ENCODE peak calls at places on chromosomes 4 and X, in eight cellular contexts. One of them, this sample, is unnamed.

GRCh38 chrX:20393944-20394343 is 127.2 kb upstream of the RPS6KA3 start:
- DNase-seq in tibial artery: no peak
- DNase-seq in GM23338: no peak
- DNase-seq in GM20000: no peak
- DNase-seq in fibroblast of lung: peak; percentile 6
- DNase-seq in cardiac fibroblast: peak; percentile 42
- DNase-seq in neural crest cell: no peak
- DNase-seq in uterus: no peak
- DNase-seq in this sample: no peak

GRCh38 chr4:153488719-153489384 is 22.7 kb downstream of the TMEM131L start:
- DNase-seq in tibial artery: peak; percentile 80
- DNase-seq in fibroblast of lung: no peak
- DNase-seq in GM20000: peak; percentile 41
- DNase-seq in cardiac fibroblast: peak; percentile 30
- DNase-seq in neural crest cell: no peak
- DNase-seq in GM23338: peak; percentile 54
- DNase-seq in uterus: no peak
- DNase-seq in this sample: no peak

GRCh38 chr4:124483043-124483906 is 229.3 kb downstream of the ANKRD50 start:
- DNase-seq in GM20000: no peak
- DNase-seq in tibial artery: no peak
- DNase-seq in uterus: no peak
- DNase-seq in fibroblast of lung: peak; percentile 11
- DNase-seq in cardiac fibroblast: peak; percentile 64
- DNase-seq in neural crest cell: no peak
- DNase-seq in GM23338: peak; percentile 21
- DNase-seq in this sample: no peak

GRCh38 chrX:143094501-143095110 is 68.9 kb downstream of the SPANXN4 start:
- DNase-seq in uterus: no peak
- DNase-seq in fibroblast of lung: no peak
- DNase-seq in GM23338: no peak
- DNase-seq in GM20000: no peak
- DNase-seq in cardiac fibroblast: peak; percentile 17
- DNase-seq in tibial artery: no peak
- DNase-seq in neural crest cell: no peak
- DNase-seq in this sample: no peak

GRCh38 chr4:141391771-141392170 is 171.1 kb downstream of the ZNF330 start:
- DNase-seq in tibial artery: no peak
- DNase-seq in fibroblast of lung: no peak
- DNase-seq in cardiac fibroblast: no peak
- DNase-seq in GM20000: no peak
- DNase-seq in uterus: no peak
- DNase-seq in neural crest cell: no peak
- DNase-seq in GM23338: no peak
- DNase-seq in this sample: peak; percentile 42

GRCh38 chr4:27714073-27714472 is 853.4 kb downstream of the STIM2 start:
- DNase-seq in cardiac fibroblast: no peak
- DNase-seq in GM20000: no peak
- DNase-seq in fibroblast of lung: peak; percentile 11
- DNase-seq in neural crest cell: no peak
- DNase-seq in uterus: no peak
- DNase-seq in GM23338: no peak
- DNase-seq in tibial artery: no peak
- DNase-seq in this sample: no peak

GRCh38 chr4:78079701-78080430 is 22.7 kb downstream of the FRAS1 start:
- DNase-seq in neural crest cell: no peak
- DNase-seq in cardiac fibroblast: no peak
- DNase-seq in fibroblast of lung: peak; percentile 39
- DNase-seq in GM20000: no peak
- DNase-seq in uterus: no peak
- DNase-seq in GM23338: no peak
- DNase-seq in tibial artery: no peak
- DNase-seq in this sample: no peak

GRCh38 chr4:52966781-52967180 is 104.7 kb downstream of the RASL11B start:
- DNase-seq in GM23338: no peak
- DNase-seq in uterus: no peak
- DNase-seq in GM20000: no peak
- DNase-seq in tibial artery: no peak
- DNase-seq in fibroblast of lung: no peak
- DNase-seq in neural crest cell: no peak
- DNase-seq in cardiac fibroblast: no peak
- DNase-seq in this sample: no peak

GRCh38 chr4:88005086-88005485 is 2.3 kb upstream of the PKD2 start:
- DNase-seq in neural crest cell: no peak
- DNase-seq in tibial artery: peak; percentile 74
- DNase-seq in uterus: peak; percentile 45
- DNase-seq in fibroblast of lung: no peak
- DNase-seq in GM23338: no peak
- DNase-seq in cardiac fibroblast: peak; percentile 77
- DNase-seq in GM20000: no peak
- DNase-seq in this sample: peak; percentile 72

GRCh38 chr4:130563185-130563890 is 1467.4 kb downstream of the C4orf33 start:
- DNase-seq in tibial artery: peak; percentile 65
- DNase-seq in fibroblast of lung: peak; percentile 88
- DNase-seq in neural crest cell: peak; percentile 30
- DNase-seq in GM20000: no peak
- DNase-seq in uterus: peak; percentile 21
- DNase-seq in GM23338: peak; percentile 87
- DNase-seq in cardiac fibroblast: peak; percentile 89
- DNase-seq in this sample: peak; percentile 80

GRCh38 chrX:131845201-131845600 is 177.9 kb upstream of the STK26 start:
- DNase-seq in fibroblast of lung: no peak
- DNase-seq in GM20000: no peak
- DNase-seq in GM23338: no peak
- DNase-seq in uterus: no peak
- DNase-seq in cardiac fibroblast: peak; percentile 2
- DNase-seq in neural crest cell: no peak
- DNase-seq in tibial artery: no peak
- DNase-seq in this sample: no peak

GRCh38 chr4:126899382-126899801 is 733.4 kb upstream of the INTU start:
- DNase-seq in tibial artery: no peak
- DNase-seq in uterus: no peak
- DNase-seq in GM20000: no peak
- DNase-seq in cardiac fibroblast: peak; percentile 63
- DNase-seq in fibroblast of lung: peak; percentile 95
- DNase-seq in neural crest cell: no peak
- DNase-seq in GM23338: no peak
- DNase-seq in this sample: peak; percentile 87

GRCh38 chr4:48653217-48654014 is 126.7 kb downstream of the FRYL start:
- DNase-seq in GM23338: peak; percentile 37
- DNase-seq in GM20000: no peak
- DNase-seq in fibroblast of lung: peak; percentile 80
- DNase-seq in neural crest cell: peak; percentile 5
- DNase-seq in cardiac fibroblast: peak; percentile 83
- DNase-seq in tibial artery: peak; percentile 68
- DNase-seq in uterus: no peak
- DNase-seq in this sample: peak; percentile 46

GRCh38 chr4:129254526-129254925 is 158.6 kb downstream of the C4orf33 start:
- DNase-seq in GM23338: no peak
- DNase-seq in neural crest cell: no peak
- DNase-seq in GM20000: no peak
- DNase-seq in cardiac fibroblast: no peak
- DNase-seq in uterus: no peak
- DNase-seq in tibial artery: no peak
- DNase-seq in fibroblast of lung: peak; percentile 60
- DNase-seq in this sample: no peak

GRCh38 chr4:24169956-24170355 is 280.1 kb upstream of the PPARGC1A start:
- DNase-seq in neural crest cell: no peak
- DNase-seq in uterus: no peak
- DNase-seq in GM20000: no peak
- DNase-seq in tibial artery: no peak
- DNase-seq in GM23338: no peak
- DNase-seq in fibroblast of lung: no peak
- DNase-seq in cardiac fibroblast: no peak
- DNase-seq in this sample: no peak

GRCh38 chrX:112738347-112739033 is 58.8 kb upstream of the LHFPL1 start:
- DNase-seq in GM23338: no peak
- DNase-seq in cardiac fibroblast: no peak
- DNase-seq in tibial artery: no peak
- DNase-seq in GM20000: no peak
- DNase-seq in uterus: no peak
- DNase-seq in neural crest cell: no peak
- DNase-seq in fibroblast of lung: no peak
- DNase-seq in this sample: no peak

GRCh38 chrX:18931972-18932371 is 51.9 kb downstream of the PHKA2 start:
- DNase-seq in uterus: no peak
- DNase-seq in GM20000: no peak
- DNase-seq in cardiac fibroblast: peak; percentile 41
- DNase-seq in GM23338: peak; percentile 45
- DNase-seq in tibial artery: no peak
- DNase-seq in neural crest cell: no peak
- DNase-seq in fibroblast of lung: peak; percentile 42
- DNase-seq in this sample: no peak

GRCh38 chrX:155864655-155865054 is 16.5 kb upstream of the VAMP7 start:
- DNase-seq in tibial artery: no peak
- DNase-seq in GM20000: no peak
- DNase-seq in neural crest cell: no peak
- DNase-seq in GM23338: peak; percentile 35
- DNase-seq in fibroblast of lung: no peak
- DNase-seq in cardiac fibroblast: peak; percentile 6
- DNase-seq in uterus: no peak
- DNase-seq in this sample: peak; percentile 28

GRCh38 chrX:45518552-45518951 is 317.9 kb upstream of the DIPK2B start:
- DNase-seq in tibial artery: no peak
- DNase-seq in GM20000: no peak
- DNase-seq in GM23338: no peak
- DNase-seq in fibroblast of lung: no peak
- DNase-seq in uterus: no peak
- DNase-seq in neural crest cell: no peak
- DNase-seq in cardiac fibroblast: no peak
- DNase-seq in this sample: no peak

GRCh38 chr4:16582036-16582435 is 316.4 kb downstream of the LDB2 start:
- DNase-seq in tibial artery: no peak
- DNase-seq in uterus: no peak
- DNase-seq in GM23338: no peak
- DNase-seq in GM20000: no peak
- DNase-seq in fibroblast of lung: no peak
- DNase-seq in neural crest cell: no peak
- DNase-seq in cardiac fibroblast: no peak
- DNase-seq in this sample: no peak

GRCh38 chr4:140343303-140343702 is 30.1 kb upstream of the SCOC start:
- DNase-seq in uterus: no peak
- DNase-seq in neural crest cell: no peak
- DNase-seq in tibial artery: no peak
- DNase-seq in cardiac fibroblast: peak; percentile 45
- DNase-seq in GM20000: no peak
- DNase-seq in GM23338: no peak
- DNase-seq in fibroblast of lung: peak; percentile 40
- DNase-seq in this sample: no peak

GRCh38 chr4:152063301-152064235 is 302.8 kb upstream of the GATB start:
- DNase-seq in GM20000: no peak
- DNase-seq in fibroblast of lung: no peak
- DNase-seq in tibial artery: no peak
- DNase-seq in neural crest cell: no peak
- DNase-seq in cardiac fibroblast: no peak
- DNase-seq in uterus: no peak
- DNase-seq in GM23338: peak; percentile 35
- DNase-seq in this sample: peak; percentile 47

GRCh38 chr4:132710971-132711370 is 438.1 kb upstream of the PCDH10 start:
- DNase-seq in neural crest cell: no peak
- DNase-seq in GM20000: no peak
- DNase-seq in tibial artery: no peak
- DNase-seq in uterus: no peak
- DNase-seq in GM23338: no peak
- DNase-seq in cardiac fibroblast: no peak
- DNase-seq in fibroblast of lung: no peak
- DNase-seq in this sample: no peak

DNA sequence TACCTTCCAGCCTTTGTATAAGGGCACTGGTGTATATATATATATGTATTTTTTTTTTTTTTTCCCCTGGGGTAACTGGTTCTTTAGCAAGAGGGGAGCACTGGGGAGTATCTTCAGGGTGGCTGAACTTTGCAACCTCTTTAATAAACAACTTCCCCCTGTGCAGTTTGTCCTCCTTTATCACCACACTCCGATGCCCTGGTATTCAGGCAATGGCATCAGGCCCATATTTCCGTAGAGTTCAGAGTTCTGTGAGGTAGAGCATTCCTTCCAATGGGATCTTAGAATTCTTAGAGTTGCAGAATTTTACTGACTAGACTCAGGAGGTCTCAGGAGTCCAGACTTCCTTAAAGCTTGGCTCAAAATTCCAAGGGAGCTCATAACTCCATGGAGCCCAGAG is 24.6 kb downstream of the NYX start:
- DNase-seq in uterus: no peak
- DNase-seq in neural crest cell: no peak
- DNase-seq in cardiac fibroblast: no peak
- DNase-seq in GM23338: no peak
- DNase-seq in tibial artery: no peak
- DNase-seq in fibroblast of lung: no peak
- DNase-seq in GM20000: no peak
- DNase-seq in this sample: no peak
- TF ChIP-seq CTCF in uterus: no peak
- TF ChIP-seq CTCF in neural crest cell: no peak
- TF ChIP-seq CTCF in cardiac fibroblast: no peak
- TF ChIP-seq CTCF in GM23338: no peak
- TF ChIP-seq CTCF in tibial artery: no peak
- TF ChIP-seq CTCF in fibroblast of lung: no peak
- TF ChIP-seq CTCF in GM20000: no peak
- TF ChIP-seq CTCF in this sample: no peak

DNA sequence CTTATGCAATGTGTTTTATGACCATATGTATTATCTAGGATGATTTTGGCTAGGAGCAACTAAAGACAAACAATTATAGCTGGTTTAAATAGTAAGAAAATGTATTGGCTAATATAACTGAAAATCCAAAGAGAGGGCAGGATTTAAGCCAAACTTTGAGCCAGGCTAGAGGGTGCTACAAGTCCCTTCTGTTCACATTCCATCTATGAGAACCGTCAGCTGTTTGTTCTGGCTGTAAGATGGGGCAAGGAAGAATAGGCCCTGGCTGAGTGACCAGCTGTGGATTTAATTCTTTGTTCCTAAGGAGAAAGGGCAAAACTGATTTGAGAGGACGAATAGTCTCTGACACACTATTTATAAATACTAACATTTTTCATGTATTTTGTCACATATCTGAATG is 79.2 kb upstream of the UGT8 start:
- DNase-seq in cardiac fibroblast: no peak
- DNase-seq in GM23338: no peak
- DNase-seq in uterus: no peak
- DNase-seq in tibial artery: no peak
- DNase-seq in fibroblast of lung: no peak
- DNase-seq in GM20000: no peak
- DNase-seq in neural crest cell: no peak
- DNase-seq in this sample: no peak
- TF ChIP-seq CTCF in cardiac fibroblast: no peak
- TF ChIP-seq CTCF in GM23338: no peak
- TF ChIP-seq CTCF in uterus: no peak
- TF ChIP-seq CTCF in tibial artery: no peak
- TF ChIP-seq CTCF in fibroblast of lung: no peak
- TF ChIP-seq CTCF in GM20000: no peak
- TF ChIP-seq CTCF in neural crest cell: no peak
- TF ChIP-seq CTCF in this sample: no peak

GRCh38 chr4:62528874-62529273 is 1328.7 kb downstream of the ADGRL3 start:
- DNase-seq in GM23338: no peak
- DNase-seq in fibroblast of lung: no peak
- DNase-seq in tibial artery: no peak
- DNase-seq in uterus: no peak
- DNase-seq in cardiac fibroblast: no peak
- DNase-seq in GM20000: no peak
- DNase-seq in neural crest cell: no peak
- DNase-seq in this sample: no peak
- TF ChIP-seq CTCF in GM23338: no peak
- TF ChIP-seq CTCF in fibroblast of lung: no peak
- TF ChIP-seq CTCF in tibial artery: no peak
- TF ChIP-seq CTCF in uterus: no peak
- TF ChIP-seq CTCF in cardiac fibroblast: no peak
- TF ChIP-seq CTCF in GM20000: no peak
- TF ChIP-seq CTCF in neural crest cell: no peak
- TF ChIP-seq CTCF in this sample: no peak

GRCh38 chr4:154686838-154687237 is 57.0 kb upstream of the LRAT start:
- DNase-seq in tibial artery: no peak
- DNase-seq in uterus: no peak
- DNase-seq in fibroblast of lung: peak; percentile 25
- DNase-seq in GM23338: no peak
- DNase-seq in GM20000: no peak
- DNase-seq in neural crest cell: no peak
- DNase-seq in cardiac fibroblast: no peak
- DNase-seq in this sample: no peak
- TF ChIP-seq CTCF in tibial artery: no peak
- TF ChIP-seq CTCF in uterus: no peak
- TF ChIP-seq CTCF in fibroblast of lung: no peak
- TF ChIP-seq CTCF in GM23338: no peak
- TF ChIP-seq CTCF in GM20000: no peak
- TF ChIP-seq CTCF in neural crest cell: peak; percentile 47
- TF ChIP-seq CTCF in cardiac fibroblast: no peak
- TF ChIP-seq CTCF in this sample: peak; percentile 47

This sample was measured in HFFc6.